ENCODE peak calls at places on chromosomes 4 and X, in nine cellular contexts. S is AG09309, W is stomach, U is endothelial cell, D is left lung, X is H9, B is fibroblast of pulmonary artery, O is HFF-Myc, C is heart left ventricle. F is an unnamed sample.

GRCh38 chrX:143634701-143635442 is 1.0 kb downstream of the SLITRK4 start:
- DNase-seq in S (no peak), W (no peak), U (peak), D (peak), X (peak), B (no peak), O (no peak), C (no peak), F (no peak)

GRCh38 chrX:45191820-45192409 is 8.8 kb downstream of the DIPK2B start:
- DNase-seq in S (no peak), W (no peak), U (no peak), D (no peak), X (no peak), B (no peak), O (no peak), C (peak), F (peak)

GRCh38 chrX:103794117-103794516 is 17.5 kb downstream of the PLP1 start:
- DNase-seq in S (no peak), W (no peak), U (no peak), D (no peak), X (no peak), B (no peak), O (no peak), C (no peak), F (no peak)

GRCh38 chr4:126361287-126361686 is 1046.5 kb downstream of the FAT4 start:
- DNase-seq in S (no peak), W (no peak), U (no peak), D (no peak), X (no peak), B (no peak), O (no peak), C (no peak), F (no peak)

GRCh38 chr4:128528793-128529553 is 241.4 kb upstream of the PGRMC2 start:
- DNase-seq in S (peak), W (no peak), U (no peak), D (no peak), X (peak), B (peak), O (peak), C (no peak), F (peak)

GRCh38 chr4:2254665-2255500 is 7.0 kb downstream of the MXD4 start:
- DNase-seq in S (no peak), W (peak), U (no peak), D (peak), X (no peak), B (no peak), O (no peak), C (no peak), F (no peak)

GRCh38 chr4:2469192-2469984 is 482 bp downstream of the RNF4 start:
- DNase-seq in S (no peak), W (peak), U (peak), D (peak), X (peak), B (no peak), O (no peak), C (peak), F (no peak)

GRCh38 chr4:113433116-113433515 is 328.4 kb downstream of the CAMK2D start:
- DNase-seq in S (no peak), W (no peak), U (no peak), D (no peak), X (no peak), B (no peak), O (no peak), C (no peak), F (no peak)

GRCh38 chr4:60683953-60684352 is 516.2 kb upstream of the ADGRL3 start:
- DNase-seq in S (peak), W (no peak), U (no peak), D (no peak), X (no peak), B (peak), O (peak), C (no peak), F (peak)

GRCh38 chr4:17168571-17168970 is 270.1 kb upstream of the LDB2 start:
- DNase-seq in S (peak), W (no peak), U (no peak), D (no peak), X (no peak), B (peak), O (peak), C (no peak), F (peak)

GRCh38 chr4:85776579-85776978 is 301.6 kb downstream of the ARHGAP24 start:
- DNase-seq in S (no peak), W (no peak), U (no peak), D (no peak), X (no peak), B (peak), O (no peak), C (no peak), F (no peak)

GRCh38 chr4:187363453-187363852 is 632.1 kb upstream of the ZFP42 start:
- DNase-seq in S (no peak), W (no peak), U (no peak), D (no peak), X (no peak), B (no peak), O (peak), C (no peak), F (peak)

DNA sequence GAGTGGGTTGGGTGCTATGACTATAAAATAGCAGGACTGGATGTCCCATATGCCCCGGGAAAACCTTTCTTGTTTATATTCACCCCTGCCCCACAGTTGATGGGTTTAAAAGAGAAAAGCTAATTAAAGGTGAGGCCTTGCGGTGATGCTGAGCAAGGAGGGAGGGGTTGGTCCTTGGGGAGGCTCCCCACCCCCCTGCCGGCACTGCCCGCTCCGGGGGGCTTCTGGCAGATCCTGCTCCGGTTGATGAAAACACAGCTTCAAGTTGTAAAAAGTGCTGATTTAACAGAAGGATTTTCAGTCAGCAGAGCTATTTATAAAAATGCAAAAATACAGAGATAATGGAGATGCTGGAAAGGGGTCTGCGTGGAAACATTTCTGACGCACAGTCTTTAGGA is 68.6 kb downstream of the MTMR1 start:
- DNase-seq in S (no peak), W (no peak), U (no peak), D (no peak), X (no peak), B (no peak), O (no peak), C (no peak), F (no peak)
- TF ChIP-seq CTCF in S (no peak), W (no peak), U (no peak), D (no peak), X (no peak), B (no peak), O (no peak), C (no peak), F (no peak)

DNA sequence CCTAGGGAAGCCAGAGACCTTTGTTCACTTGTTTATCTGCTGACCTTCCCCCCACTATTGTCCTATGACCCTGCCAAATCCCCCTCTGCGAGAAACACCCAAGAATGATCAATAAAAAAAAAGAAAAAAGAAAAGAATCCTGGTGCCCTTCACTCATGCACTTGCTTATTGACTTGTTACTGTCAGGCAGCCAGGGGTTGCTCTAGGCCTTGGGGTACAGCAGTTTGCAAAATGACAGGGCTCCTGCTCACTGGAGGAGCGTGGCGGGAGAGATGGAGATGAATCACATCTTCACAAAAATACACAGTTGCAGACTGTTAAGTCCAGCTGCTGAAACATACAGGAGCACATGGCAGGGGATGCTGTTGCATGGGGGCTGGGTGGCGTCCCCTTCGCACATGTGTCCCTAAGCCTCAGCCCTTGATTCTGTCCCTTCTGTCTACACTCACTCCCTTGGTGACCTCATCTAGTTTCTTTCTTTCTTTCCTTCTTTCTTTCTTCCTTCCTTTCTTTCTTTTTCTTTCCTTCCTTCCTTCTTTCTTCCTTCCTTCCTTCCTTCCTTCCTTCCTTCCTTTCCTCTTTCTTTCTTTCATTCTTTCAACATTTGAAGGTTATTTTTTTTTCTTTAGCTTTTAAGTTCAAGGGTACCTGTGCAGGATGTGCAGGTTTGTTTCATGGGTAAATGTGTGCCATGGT is 16.9 kb upstream of the TMEM271 start:
- DNase-seq in S (no peak), W (no peak), U (no peak), D (no peak), X (no peak), B (no peak), O (no peak), C (no peak), F (no peak)
- TF ChIP-seq CTCF in S (no peak), W (no peak), U (no peak), D (no peak), X (no peak), B (no peak), O (no peak), C (no peak), F (no peak)

GRCh38 chr4:140719693-140720092 is 36.5 kb downstream of the TBC1D9 start:
- DNase-seq in S (no peak), W (no peak), U (no peak), D (no peak), X (no peak), B (no peak), O (no peak), C (no peak), F (no peak)

GRCh38 chr4:140718240-140718639 is 37.9 kb downstream of the TBC1D9 start:
- DNase-seq in S (no peak), W (no peak), U (no peak), D (no peak), X (no peak), B (peak), O (no peak), C (no peak), F (no peak)

GRCh38 chr4:140719022-140719421 is 37.2 kb downstream of the TBC1D9 start:
- DNase-seq in S (no peak), W (no peak), U (no peak), D (no peak), X (no peak), B (peak), O (no peak), C (no peak), F (no peak)

GRCh38 chr4:140721088-140721421 is 35.1 kb downstream of the TBC1D9 start:
- DNase-seq in S (no peak), W (no peak), U (no peak), D (no peak), X (no peak), B (no peak), O (no peak), C (no peak), F (no peak)

DNA sequence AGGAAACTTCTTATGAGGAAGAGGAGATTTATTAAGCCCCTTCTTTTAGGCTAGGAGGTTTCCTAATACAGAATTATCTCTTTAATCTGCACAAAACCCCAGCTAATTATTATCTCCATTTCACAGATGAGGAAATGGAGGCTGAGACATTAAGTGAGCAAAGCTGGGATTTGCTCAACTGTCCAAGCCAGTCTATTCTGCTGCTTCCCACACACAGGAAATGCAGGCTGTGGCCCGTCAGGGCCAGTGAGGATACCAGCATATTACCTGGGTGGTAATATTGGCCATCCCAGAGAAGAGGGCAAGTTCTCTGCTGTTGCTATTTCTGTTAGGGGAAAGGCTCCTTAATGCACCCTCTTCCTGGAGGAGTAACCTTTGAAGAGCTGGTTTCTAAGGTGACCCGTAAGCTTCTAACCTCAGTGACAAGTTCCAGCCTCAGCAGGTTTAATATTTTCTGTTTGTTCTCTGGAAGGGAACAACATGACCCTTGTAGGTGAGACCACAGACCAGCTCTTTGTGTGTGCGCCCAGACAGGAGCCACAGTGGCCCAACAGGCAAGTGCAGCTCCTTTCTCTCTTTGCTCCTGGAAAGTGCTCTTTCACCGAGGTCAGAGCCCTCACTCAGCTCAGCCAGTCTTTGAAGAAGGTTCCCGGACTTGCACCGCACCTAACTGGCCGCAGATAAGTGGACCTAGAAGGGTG is 35.6 kb downstream of the TBC1D9 start:
- DNase-seq in S (no peak), W (no peak), U (no peak), D (no peak), X (no peak), B (no peak), O (no peak), C (no peak), F (no peak)
- TF ChIP-seq CTCF in S (no peak), W (no peak), U (no peak), D (no peak), X (no peak), B (no peak), O (no peak), C (no peak), F (no peak)

GRCh38 chr4:158172558-158173258 is at the start of gene GASK1B:
- DNase-seq in S (no peak), W (no peak), U (peak), D (no peak), X (peak), B (peak), O (peak), C (peak), F (peak)

GRCh38 chr4:158170691-158171455 is 2.0 kb downstream of the GASK1B start:
- DNase-seq in S (no peak), W (no peak), U (no peak), D (peak), X (peak), B (peak), O (no peak), C (peak), F (no peak)

GRCh38 chr4:158171456-158171790 is 1.4 kb downstream of the GASK1B start:
- DNase-seq in S (no peak), W (no peak), U (no peak), D (no peak), X (no peak), B (no peak), O (no peak), C (no peak), F (no peak)

GRCh38 chr4:158169931-158170690 is 2.7 kb downstream of the GASK1B start:
- DNase-seq in S (no peak), W (no peak), U (no peak), D (no peak), X (no peak), B (peak), O (no peak), C (no peak), F (no peak)

DNA sequence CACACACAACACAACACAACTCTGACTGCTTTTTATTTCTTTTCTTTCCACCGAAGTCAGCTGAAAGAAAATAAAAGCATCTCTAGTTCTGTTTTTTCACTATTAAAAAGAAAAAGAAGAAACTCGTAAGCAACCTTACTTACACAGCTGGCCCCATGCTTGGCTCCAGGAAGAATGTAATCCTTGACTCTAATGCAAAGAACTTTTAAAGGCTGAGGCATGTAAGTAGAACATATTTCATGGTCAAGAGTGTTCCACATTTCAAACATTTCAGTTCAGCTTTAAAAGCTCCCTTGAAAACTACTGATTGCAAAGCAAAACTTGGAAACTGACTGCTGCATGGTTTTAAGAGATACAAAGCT is 648 bp downstream of the GASK1B start:
- DNase-seq in S (no peak), W (no peak), U (no peak), D (no peak), X (no peak), B (peak), O (no peak), C (no peak), F (no peak)
- TF ChIP-seq CTCF in S (no peak), W (no peak), U (no peak), D (no peak), X (no peak), B (no peak), O (no peak), C (no peak), F (no peak)

GRCh38 chr4:184097240-184097619 is 120.4 kb downstream of the ENPP6 start:
- DNase-seq in S (no peak), W (peak), U (peak), D (peak), X (peak), B (no peak), O (no peak), C (peak), F (no peak)
- TF ChIP-seq CTCF in S (peak), W (no peak), U (peak), D (peak), X (peak), B (no peak), O (peak), C (peak), F (no peak)